ENCODE peak calls at places on chromosome 19, in six cellular contexts. K is activated naive CD4-positive, alpha-beta T cell treated with Interleukin-2 at 50 U/mL for 16 hours; A is CD4-positive, alpha-beta memory T cell; D is AG09309; I is caudate nucleus; Y is Calu3. Z is an unnamed sample.

GRCh38 chr19:46448601-46449000 is 19.9 kb upstream of the PNMA8C start:
- DNase-seq in K (no peak), A (no peak), D (no peak), I (no peak), Y (no peak), Z (no peak)

GRCh38 chr19:46840157-46840942 is 10.3 kb downstream of the AP2S1 start:
- DNase-seq in K (peak; percentile 51), A (peak; percentile 60), D (no peak), I (peak; percentile 17), Y (peak; percentile 60), Z (no peak)

GRCh38 chr19:33508941-33509614 is 12.5 kb downstream of the PEPD start:
- DNase-seq in K (no peak), A (no peak), D (no peak), I (no peak), Y (no peak), Z (no peak)

GRCh38 chr19:4456843-4457653 is 546 bp downstream of the UBXN6 start:
- DNase-seq in K (no peak), A (no peak), D (no peak), I (no peak), Y (peak; percentile 20), Z (no peak)

GRCh38 chr19:51018745-51019543 is 565 bp downstream of the KLK10 start:
- DNase-seq in K (no peak), A (no peak), D (no peak), I (no peak), Y (peak; percentile 89), Z (peak; percentile 60)

GRCh38 chr19:41225238-41226052 is 6.4 kb downstream of the AXL start:
- DNase-seq in K (peak; percentile 58), A (no peak), D (peak; percentile 99), I (no peak), Y (peak; percentile 87), Z (peak; percentile 36)

GRCh38 chr19:42285988-42286348 is 16.0 kb upstream of the PRR19 start:
- DNase-seq in K (no peak), A (no peak), D (no peak), I (no peak), Y (no peak), Z (no peak)

GRCh38 chr19:18096258-18096657 is 1.3 kb upstream of the MAST3 start:
- DNase-seq in K (no peak), A (no peak), D (no peak), I (no peak), Y (no peak), Z (no peak)

GRCh38 chr19:49999371-50000010 is 25.7 kb downstream of the VRK3 start:
- DNase-seq in K (no peak), A (no peak), D (no peak), I (no peak), Y (no peak), Z (no peak)

GRCh38 chr19:49363265-49364082 is at the start of gene DKKL1:
- DNase-seq in K (peak; percentile 66), A (peak; percentile 65), D (peak; percentile 68), I (no peak), Y (peak; percentile 95), Z (peak; percentile 92)

GRCh38 chr19:54521022-54521859 is 18.6 kb downstream of the LAIR2 start:
- DNase-seq in K (no peak), A (no peak), D (no peak), I (no peak), Y (no peak), Z (no peak)

GRCh38 chr19:50657672-50658437 is 8.6 kb downstream of the C19orf81 start:
- DNase-seq in K (peak; percentile 78), A (peak; percentile 77), D (peak; percentile 92), I (peak; percentile 95), Y (peak; percentile 85), Z (peak; percentile 90)

GRCh38 chr19:16197188-16197621 is 506 bp upstream of the AP1M1 start:
- DNase-seq in K (no peak), A (no peak), D (peak; percentile 96), I (no peak), Y (no peak), Z (no peak)

GRCh38 chr19:46159893-46160775 is 12.1 kb downstream of the IGFL2 start:
- DNase-seq in K (no peak), A (no peak), D (no peak), I (no peak), Y (no peak), Z (no peak)

GRCh38 chr19:29841209-29841558 is 29.4 kb downstream of the CCNE1 start:
- DNase-seq in K (no peak), A (no peak), D (no peak), I (no peak), Y (no peak), Z (no peak)

GRCh38 chr19:51798958-51799310 is 4.0 kb downstream of the FPR3 start:
- DNase-seq in K (no peak), A (no peak), D (no peak), I (no peak), Y (no peak), Z (no peak)

GRCh38 chr19:21396893-21397572 is at the start of gene ZNF493:
- DNase-seq in K (peak; percentile 92), A (peak; percentile 93), D (peak; percentile 81), I (peak; percentile 95), Y (peak; percentile 85), Z (peak; percentile 96)

GRCh38 chr19:1837625-1838105 is 10.6 kb downstream of the REXO1 start:
- DNase-seq in K (peak; percentile 71), A (peak; percentile 57), D (no peak), I (no peak), Y (peak; percentile 54), Z (no peak)

GRCh38 chr19:11017275-11018035 is 56.6 kb downstream of the SMARCA4 start:
- DNase-seq in K (no peak), A (no peak), D (no peak), I (no peak), Y (no peak), Z (no peak)

GRCh38 chr19:49741210-49741844 is 21.8 kb downstream of the TSKS start:
- DNase-seq in K (no peak), A (no peak), D (no peak), I (no peak), Y (no peak), Z (no peak)

GRCh38 chr19:41316306-41316920 is 6.4 kb downstream of the CCDC97 start:
- DNase-seq in K (no peak), A (no peak), D (no peak), I (no peak), Y (no peak), Z (no peak)

GRCh38 chr19:328025-328505 is 16.5 kb downstream of the MIER2 start:
- DNase-seq in K (no peak), A (no peak), D (no peak), I (no peak), Y (no peak), Z (no peak)

GRCh38 chr19:19566306-19566705 is 28.2 kb downstream of the CILP2 start:
- DNase-seq in K (no peak), A (no peak), D (no peak), I (no peak), Y (no peak), Z (no peak)

GRCh38 chr19:29260477-29261317 is 47.7 kb upstream of the UQCRFS1 start:
- DNase-seq in K (no peak), A (peak; percentile 14), D (no peak), I (no peak), Y (peak; percentile 40), Z (no peak)

GRCh38 chr19:6045108-6045507 is 65.2 kb downstream of the RFX2 start:
- DNase-seq in K (no peak), A (no peak), D (no peak), I (no peak), Y (no peak), Z (no peak)

GRCh38 chr19:46181386-46181774 is 33.3 kb downstream of the IGFL2 start:
- DNase-seq in K (no peak), A (no peak), D (no peak), I (no peak), Y (no peak), Z (no peak)